ENCODE peak calls at places on chromosome X, in four cellular contexts. One of them, this sample, is unnamed. For H3K36me3, the result is how much of the 10 kb centered on the place peaks cover.

GRCh38 chrX:16320765-16321355 is 153.6 kb downstream of the MAGEB17 start:
- DNase-seq in hepatocyte: no peak
- DNase-seq in SK-N-SH: no peak
- DNase-seq in neural progenitor cell: no peak
- DNase-seq in this sample: no peak

GRCh38 chrX:138709886-138710285 is 1.6 kb downstream of the FGF13 start:
- DNase-seq in neural progenitor cell: peak
- DNase-seq in SK-N-SH: no peak
- DNase-seq in hepatocyte: peak
- DNase-seq in this sample: peak

GRCh38 chrX:125131146-125131545 is 188.5 kb upstream of the TEX13C start:
- DNase-seq in hepatocyte: peak
- DNase-seq in neural progenitor cell: peak
- DNase-seq in SK-N-SH: no peak
- DNase-seq in this sample: peak

GRCh38 chrX:12239356-12240082 is 101.2 kb downstream of the FRMPD4 start:
- DNase-seq in neural progenitor cell: no peak
- DNase-seq in hepatocyte: no peak
- DNase-seq in SK-N-SH: no peak
- DNase-seq in this sample: no peak

GRCh38 chrX:40834225-40834624 is 98.9 kb upstream of the MED14 start:
- DNase-seq in hepatocyte: no peak
- DNase-seq in SK-N-SH: no peak
- DNase-seq in neural progenitor cell: no peak
- DNase-seq in this sample: no peak

GRCh38 chrX:4909245-4909830 is 1195.9 kb upstream of the PRKX start:
- DNase-seq in hepatocyte: no peak
- DNase-seq in neural progenitor cell: no peak
- DNase-seq in SK-N-SH: no peak
- DNase-seq in this sample: no peak

GRCh38 chrX:39705299-39705698 is 392.5 kb downstream of the BCOR start:
- DNase-seq in SK-N-SH: no peak
- DNase-seq in hepatocyte: peak
- DNase-seq in neural progenitor cell: no peak
- DNase-seq in this sample: peak

GRCh38 chrX:138886769-138887168 is 175.3 kb upstream of the FGF13 start:
- DNase-seq in SK-N-SH: no peak
- DNase-seq in neural progenitor cell: no peak
- DNase-seq in hepatocyte: peak
- DNase-seq in this sample: no peak

GRCh38 chrX:153783378-153784013 is 2.7 kb downstream of the SRPK3 start:
- DNase-seq in neural progenitor cell: no peak
- DNase-seq in SK-N-SH: peak
- DNase-seq in hepatocyte: no peak
- DNase-seq in this sample: no peak

GRCh38 chrX:23195097-23195496 is 139.6 kb upstream of the PTCHD1 start:
- DNase-seq in hepatocyte: no peak
- DNase-seq in neural progenitor cell: no peak
- DNase-seq in SK-N-SH: peak
- DNase-seq in this sample: no peak

DNA sequence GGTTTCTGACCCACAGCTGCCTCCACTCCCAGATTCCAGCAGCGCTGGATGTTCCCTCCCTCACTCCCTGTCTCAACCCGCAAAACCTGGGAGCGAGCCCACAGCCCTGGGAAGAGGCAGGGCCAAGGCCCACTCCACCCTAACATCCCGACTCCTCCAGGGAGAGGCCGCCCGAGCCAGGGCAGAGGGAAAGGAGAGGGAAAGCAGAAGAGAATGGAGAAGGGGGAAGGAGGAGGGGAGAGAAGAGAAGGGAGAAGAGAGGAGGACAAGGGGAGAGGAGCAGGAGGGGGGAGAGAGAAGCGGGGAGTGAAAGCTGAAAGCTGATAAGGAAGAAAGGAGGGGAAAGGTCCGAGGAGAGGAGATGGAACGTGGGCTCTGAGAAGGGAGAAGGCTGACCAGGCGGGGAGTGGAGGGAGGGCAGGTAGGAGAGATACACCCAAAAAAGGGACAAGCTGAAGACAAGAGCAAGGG is 120.2 kb upstream of the PJA1 start:
- DNase-seq in neural progenitor cell: peak
- DNase-seq in hepatocyte: peak
- DNase-seq in SK-N-SH: peak
- DNase-seq in this sample: no peak
- TF ChIP-seq EZH2phosphoT487 in neural progenitor cell: no peak
- TF ChIP-seq EZH2phosphoT487 in hepatocyte: no peak
- TF ChIP-seq EZH2phosphoT487 in SK-N-SH: no peak
- TF ChIP-seq EZH2phosphoT487 in this sample: no peak

GRCh38 chrX:123607270-123607669 is 125.6 kb downstream of the THOC2 start:
- DNase-seq in hepatocyte: no peak
- DNase-seq in SK-N-SH: no peak
- DNase-seq in neural progenitor cell: no peak
- DNase-seq in this sample: no peak

GRCh38 chrX:123603516-123603915 is 129.3 kb downstream of the THOC2 start:
- DNase-seq in hepatocyte: no peak
- DNase-seq in neural progenitor cell: no peak
- DNase-seq in SK-N-SH: no peak
- DNase-seq in this sample: no peak

DNA sequence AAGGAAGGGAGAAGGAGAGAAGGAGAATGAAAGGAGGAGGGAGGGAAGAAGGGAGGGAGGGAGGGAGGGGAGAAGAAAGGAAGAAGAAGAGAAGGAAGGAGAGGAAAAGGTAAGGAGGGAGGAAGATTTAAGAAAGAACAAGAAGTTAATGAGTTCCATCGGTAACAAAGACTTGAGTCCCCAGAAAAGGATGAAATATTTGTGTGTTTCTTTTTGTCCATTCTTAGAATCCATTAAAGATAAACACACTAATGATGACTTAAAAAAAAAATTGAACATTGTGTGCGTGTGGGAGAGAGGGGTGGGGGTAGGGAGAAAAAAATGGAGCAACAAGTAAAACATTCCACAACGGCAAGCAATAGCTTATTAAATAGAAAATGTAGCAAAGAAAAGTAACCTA is 131.4 kb downstream of the THOC2 start:
- DNase-seq in neural progenitor cell: no peak
- DNase-seq in hepatocyte: no peak
- DNase-seq in SK-N-SH: no peak
- DNase-seq in this sample: no peak
- H3K36me3 ChIP-seq in neural progenitor cell: under half
- H3K36me3 ChIP-seq in hepatocyte: under half
- H3K36me3 ChIP-seq in SK-N-SH: under half
- H3K36me3 ChIP-seq in this sample: under half

DNA sequence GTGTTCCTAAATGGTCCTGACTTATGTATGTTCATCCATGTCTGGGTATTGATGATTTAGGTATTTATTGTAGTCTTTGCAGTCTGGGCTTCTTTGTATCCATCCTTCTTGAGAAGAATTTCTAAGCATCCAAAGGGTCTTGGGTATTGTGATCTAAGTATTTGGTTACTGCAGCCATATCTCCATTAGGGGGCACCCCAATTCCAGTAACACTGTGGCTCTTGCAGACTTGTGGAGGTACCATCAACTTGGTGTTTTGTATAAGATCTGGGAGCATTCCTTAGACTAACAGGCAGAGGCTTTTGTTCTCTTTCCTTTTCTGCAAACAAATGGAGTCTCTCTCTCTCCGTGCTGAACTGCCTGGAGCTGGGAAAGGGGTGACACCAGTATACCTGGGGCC is 113.7 kb upstream of the NEXMIF start:
- DNase-seq in hepatocyte: no peak
- DNase-seq in SK-N-SH: no peak
- DNase-seq in neural progenitor cell: peak
- DNase-seq in this sample: peak
- TF ChIP-seq EZH2phosphoT487 in hepatocyte: no peak
- TF ChIP-seq EZH2phosphoT487 in SK-N-SH: no peak
- TF ChIP-seq EZH2phosphoT487 in neural progenitor cell: no peak
- TF ChIP-seq EZH2phosphoT487 in this sample: no peak

DNA sequence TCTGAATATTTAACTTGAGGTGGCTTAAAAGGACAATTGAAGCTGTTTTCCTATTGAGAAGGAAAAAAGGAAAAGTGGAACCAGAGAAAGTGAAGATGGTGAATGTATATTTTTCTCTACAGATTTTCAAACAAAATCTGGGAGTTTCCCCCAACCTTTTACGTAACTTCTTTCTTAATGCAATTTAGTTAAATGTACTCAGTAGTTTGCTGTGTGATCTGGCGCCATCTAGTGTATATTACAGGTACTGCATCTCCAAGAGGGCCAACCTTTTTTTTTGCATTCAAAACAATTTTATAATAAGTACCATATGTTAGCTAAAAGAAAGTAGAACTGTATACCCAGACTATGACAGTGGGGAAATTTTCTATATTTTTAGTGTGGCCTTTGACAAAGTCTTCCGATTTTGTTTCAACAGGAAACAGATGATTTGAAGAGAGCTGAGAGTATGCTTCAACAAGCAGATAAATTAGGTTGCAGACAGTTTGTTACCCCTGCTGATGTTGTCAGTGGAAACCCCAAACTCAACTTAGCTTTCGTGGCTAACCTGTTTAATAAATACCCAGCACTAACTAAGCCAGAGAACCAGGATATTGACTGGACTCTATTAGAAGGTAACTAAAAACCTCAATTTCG is 82.0 kb downstream of the PLS3 start:
- DNase-seq in hepatocyte: peak
- DNase-seq in SK-N-SH: peak
- DNase-seq in neural progenitor cell: peak
- DNase-seq in this sample: peak
- H3K36me3 ChIP-seq in hepatocyte: under half
- H3K36me3 ChIP-seq in SK-N-SH: under half
- H3K36me3 ChIP-seq in neural progenitor cell: under half
- H3K36me3 ChIP-seq in this sample: under half